ENCODE peak calls at places on chromosome 6, in eight cellular contexts. Z is esophagus squamous epithelium, W is nephron progenitor cell, H is heart left ventricle, N is uterus, J is AG09309, P is HFFc6, O is Panc1. G is an unnamed sample.
A peak's percentile ranks its signal among the peaks of the same experiment; 100 is the strongest.

GRCh38 chr6:28922841-28923317 is 906 bp downstream of the TRIM27 start:
- DNase-seq in N (no peak), O (no peak), J (no peak), Z (no peak), P (peak; percentile 19), W (peak; percentile 56), H (peak; percentile 61), G (peak; percentile 10)

GRCh38 chr6:154241570-154241969 is 115.0 kb downstream of the IPCEF1 start:
- DNase-seq in J (no peak), H (no peak), N (no peak), W (no peak), O (no peak), Z (no peak), P (no peak), G (no peak)

GRCh38 chr6:56685102-56685733 is 42.5 kb upstream of the DST start:
- DNase-seq in O (no peak), W (no peak), P (no peak), Z (no peak), N (no peak), H (no peak), J (no peak), G (no peak)

GRCh38 chr6:106847116-106847515 is 127.4 kb downstream of the CD24 start:
- DNase-seq in O (no peak), Z (no peak), P (no peak), W (no peak), J (no peak), N (no peak), H (no peak), G (no peak)

GRCh38 chr6:137832110-137832509 is 34.9 kb upstream of the TNFAIP3 start:
- DNase-seq in O (no peak), Z (no peak), J (no peak), P (peak; percentile 81), H (no peak), W (no peak), N (no peak), G (no peak)

GRCh38 chr6:45460166-45460565 is 82.4 kb upstream of the SUPT3H start:
- DNase-seq in H (no peak), O (no peak), P (no peak), Z (no peak), W (no peak), J (no peak), N (no peak), G (no peak)

GRCh38 chr6:17714879-17715860 is 8.4 kb upstream of the NUP153 start:
- DNase-seq in H (no peak), O (no peak), N (no peak), P (peak; percentile 91), Z (no peak), W (no peak), J (peak; percentile 80), G (no peak)

GRCh38 chr6:166949533-166950442 is 6.6 kb downstream of the RNASET2 start:
- DNase-seq in Z (no peak), P (no peak), O (no peak), J (no peak), N (no peak), H (no peak), W (no peak), G (no peak)

GRCh38 chr6:169230322-169230665 is 23.4 kb downstream of the THBS2 start:
- DNase-seq in O (no peak), J (no peak), N (no peak), P (no peak), W (no peak), Z (no peak), H (no peak), G (no peak)

GRCh38 chr6:106609699-106610098 is 19.6 kb downstream of the RTN4IP1 start:
- DNase-seq in P (no peak), W (no peak), N (no peak), Z (no peak), H (no peak), O (no peak), J (no peak), G (no peak)

GRCh38 chr6:148203281-148203925 is 139.2 kb upstream of the SASH1 start:
- DNase-seq in P (peak; percentile 26), H (no peak), N (no peak), Z (no peak), W (no peak), J (no peak), O (no peak), G (no peak)

GRCh38 chr6:154127638-154128037 is 88.6 kb downstream of the OPRM1 start:
- DNase-seq in Z (no peak), H (no peak), N (no peak), J (no peak), W (no peak), O (no peak), P (no peak), G (no peak)

DNA sequence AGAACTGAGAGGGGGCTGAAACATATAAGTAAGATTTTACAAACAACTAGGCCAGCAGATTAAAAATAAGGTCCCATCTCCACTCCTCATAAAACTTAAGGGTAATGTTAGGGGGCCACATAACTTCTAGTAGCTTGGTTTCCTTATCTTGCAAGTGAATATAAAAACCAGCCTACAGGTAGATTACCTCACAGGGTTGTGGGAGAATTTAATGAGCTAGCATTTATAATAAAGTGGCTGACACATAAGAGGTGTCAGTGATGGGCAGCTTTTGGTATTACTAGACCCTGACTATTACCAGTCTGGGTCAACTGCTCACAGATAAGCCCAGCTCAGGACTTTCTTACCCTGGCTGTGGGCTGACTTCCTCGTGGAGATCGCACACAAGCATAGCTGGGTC is 9.2 kb upstream of the PPP1R14C start:
- DNase-seq in P (no peak), N (no peak), J (no peak), O (no peak), Z (no peak), H (no peak), W (no peak), G (no peak)
- TF ChIP-seq CTCF in P (no peak), N (no peak), J (no peak), O (no peak), Z (no peak), H (no peak), W (no peak), G (no peak)

DNA sequence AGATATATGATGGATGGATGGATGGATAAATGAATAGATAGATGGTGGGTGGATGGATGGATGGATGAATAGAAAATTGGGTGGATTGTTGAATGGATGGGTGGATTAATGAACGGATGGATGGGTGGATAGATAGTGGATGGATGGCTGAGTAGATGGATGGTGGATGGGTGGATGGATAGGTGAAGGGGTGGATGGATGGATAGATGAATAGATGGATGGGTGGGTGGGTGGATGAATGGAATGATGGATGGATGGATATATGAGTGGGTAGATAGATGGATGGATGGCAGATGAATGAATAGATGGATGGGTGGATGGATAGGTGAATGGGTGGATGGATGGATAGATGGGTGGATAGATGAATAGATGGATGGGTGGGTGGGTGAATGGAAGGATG is 80.7 kb upstream of the NEDD9 start:
- DNase-seq in H (no peak), O (no peak), J (no peak), Z (no peak), W (no peak), P (no peak), N (no peak), G (no peak)
- TF ChIP-seq CTCF in H (no peak), O (no peak), J (no peak), Z (no peak), W (no peak), P (no peak), N (no peak), G (no peak)

DNA sequence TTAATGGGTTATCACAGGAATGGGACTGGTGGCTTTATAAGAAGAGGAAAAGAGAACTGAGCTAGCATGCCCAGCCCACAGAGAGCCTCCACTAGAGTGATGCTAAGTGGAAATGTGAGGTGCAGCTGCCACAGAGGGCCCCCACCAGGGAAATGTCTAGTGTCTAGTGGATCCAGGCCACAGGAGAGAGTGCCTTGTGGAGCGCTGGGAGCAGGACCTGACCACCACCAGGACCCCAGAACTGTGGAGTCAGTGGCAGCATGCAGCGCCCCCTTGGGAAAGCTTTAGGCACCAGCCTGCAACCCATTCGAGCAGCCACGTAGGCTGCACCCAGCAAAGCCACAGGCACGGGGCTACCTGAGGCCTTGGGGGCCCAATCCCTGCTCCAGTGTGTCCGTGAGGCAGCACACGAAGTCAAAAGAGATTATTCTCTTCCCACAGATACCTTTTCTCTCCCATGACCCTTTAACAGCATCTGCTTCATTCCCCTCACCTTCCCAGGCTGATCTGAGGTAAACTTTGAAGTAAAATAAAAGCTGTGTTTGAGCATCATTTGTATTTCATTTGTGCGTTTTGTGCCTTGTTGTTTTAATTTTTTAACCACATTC is 4.4 kb downstream of the HLA-E start:
- DNase-seq in O (no peak), P (no peak), N (no peak), Z (no peak), J (no peak), H (no peak), W (peak; percentile 28), G (no peak)
- TF ChIP-seq CTCF in O (peak; percentile 53), P (peak; percentile 60), N (no peak), Z (no peak), J (no peak), H (no peak), W (no peak), G (peak; percentile 35)

DNA sequence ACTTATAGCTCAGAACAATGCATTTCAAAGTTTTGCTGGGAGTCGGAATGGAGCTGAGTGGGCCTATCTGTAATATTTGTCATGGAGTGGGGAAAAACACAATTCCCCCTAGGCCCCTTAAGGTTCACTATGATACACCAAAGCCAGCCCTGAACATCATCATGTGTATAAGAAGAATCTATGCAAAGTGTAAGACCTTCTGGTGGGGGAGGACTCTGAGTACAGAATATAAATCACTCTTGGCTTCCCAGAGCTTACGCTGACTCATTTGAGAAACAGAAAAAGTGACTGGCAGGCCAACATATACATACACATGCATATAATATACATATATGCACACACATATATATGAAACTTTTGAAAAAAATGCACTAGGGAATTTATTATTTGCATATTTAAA is 54.1 kb upstream of the UBR2 start:
- DNase-seq in H (no peak), J (no peak), N (no peak), Z (no peak), O (no peak), P (no peak), W (no peak), G (no peak)
- TF ChIP-seq CTCF in H (no peak), J (no peak), N (no peak), Z (no peak), O (no peak), P (no peak), W (no peak), G (no peak)

GRCh38 chr6:6503186-6503585 is 85.3 kb upstream of the LY86 start:
- DNase-seq in J (no peak), W (no peak), H (no peak), Z (no peak), P (no peak), O (no peak), N (no peak), G (no peak)

GRCh38 chr6:6508603-6509002 is 79.9 kb upstream of the LY86 start:
- DNase-seq in Z (no peak), P (no peak), J (no peak), O (no peak), N (no peak), W (no peak), H (no peak), G (no peak)

GRCh38 chr6:6509304-6509703 is 79.2 kb upstream of the LY86 start:
- DNase-seq in J (no peak), N (no peak), O (no peak), H (no peak), P (no peak), Z (no peak), W (no peak), G (no peak)

GRCh38 chr6:6505111-6505510 is 83.4 kb upstream of the LY86 start:
- DNase-seq in H (no peak), P (no peak), W (no peak), Z (no peak), J (no peak), N (no peak), O (no peak), G (no peak)
- TF ChIP-seq CTCF in H (no peak), P (no peak), W (no peak), Z (no peak), J (no peak), N (no peak), O (no peak), G (no peak)

G was measured in neural crest cell.